ENCODE peak calls at places on chromosomes 2 and 18, in six cellular contexts. P is non-pigmented ciliary epithelial cell; C is stimulated activated CD4-positive, alpha-beta T cell treated with anti-CD3 and anti-CD28 coated beads, Interleukin-12 subunit alpha, Interleukin-12 subunit beta, amount 100 ng/mL, for 48 hours; V is GM18507; S is activated gamma-delta T cell treated with Interleukin-2 at 50 U/mL for 16 hours; K is stimulated activated CD8-positive, alpha-beta memory T cell treated with anti-CD3 and anti-CD28 coated beads, Interleukin-15, amount 100 ng/mL, for 24 hours. M is an unnamed sample.

GRCh38 chr2:170005702-170006101 is 172.2 kb upstream of the MYO3B start:
- DNase-seq in C (no peak), P (no peak), K (no peak), V (no peak), S (no peak), M (no peak)

GRCh38 chr18:47779381-47779780 is 151.1 kb downstream of the SMAD2 start:
- DNase-seq in S (no peak), P (no peak), V (no peak), C (no peak), K (no peak), M (no peak)

GRCh38 chr18:7096838-7097237 is 20.8 kb downstream of the LAMA1 start:
- DNase-seq in V (no peak), P (no peak), K (no peak), C (no peak), S (no peak), M (no peak)

GRCh38 chr18:28584726-28585125 is 407.8 kb upstream of the CDH2 start:
- DNase-seq in P (peak; percentile 72), V (no peak), K (no peak), S (no peak), C (no peak), M (no peak)

GRCh38 chr2:217314021-217314460 is 454.2 kb upstream of the TNP1 start:
- DNase-seq in S (no peak), V (no peak), K (no peak), P (no peak), C (no peak), M (no peak)

GRCh38 chr2:46248171-46248570 is 49.0 kb upstream of the EPAS1 start:
- DNase-seq in C (no peak), P (no peak), K (no peak), V (no peak), S (no peak), M (no peak)

GRCh38 chr2:144379891-144380311 is 140.0 kb downstream of the ZEB2 start:
- DNase-seq in C (no peak), S (no peak), V (no peak), P (no peak), K (no peak), M (no peak)

GRCh38 chr2:48482313-48482712 is 47.6 kb upstream of the STON1 start:
- DNase-seq in V (no peak), K (no peak), C (no peak), S (no peak), P (no peak), M (no peak)

GRCh38 chr2:6955523-6956136 is 38.4 kb downstream of the RNF144A start:
- DNase-seq in K (no peak), P (no peak), C (no peak), V (no peak), S (no peak), M (no peak)

GRCh38 chr2:134583997-134584520 is 134.7 kb downstream of the TMEM163 start:
- DNase-seq in S (no peak), C (no peak), P (no peak), V (no peak), K (no peak), M (no peak)

GRCh38 chr2:69122271-69122670 is 109.3 kb downstream of the ANTXR1 start:
- DNase-seq in S (no peak), C (no peak), V (no peak), K (no peak), P (peak; percentile 76), M (no peak)

GRCh38 chr2:27752551-27753237 is 18.8 kb upstream of the MRPL33 start:
- DNase-seq in C (no peak), V (no peak), S (no peak), K (no peak), P (no peak), M (peak; percentile 87)

GRCh38 chr2:102065675-102066252 is 74.0 kb downstream of the IL1R2 start:
- DNase-seq in K (no peak), V (no peak), C (no peak), S (no peak), P (no peak), M (peak; percentile 88)

GRCh38 chr2:41763091-41763490 is 284.7 kb upstream of the PKDCC start:
- DNase-seq in S (no peak), C (no peak), V (no peak), K (no peak), P (no peak), M (no peak)

GRCh38 chr18:79547413-79548076 is 132.1 kb upstream of the CTDP1 start:
- DNase-seq in P (no peak), S (no peak), K (no peak), C (no peak), V (no peak), M (no peak)

GRCh38 chr2:25369876-25370275 is 28.2 kb upstream of the DNMT3A start:
- DNase-seq in V (no peak), K (no peak), P (no peak), S (no peak), C (no peak), M (no peak)

GRCh38 chr2:100563407-100564247 is 834 bp downstream of the PDCL3 start:
- DNase-seq in C (no peak), K (no peak), V (no peak), P (no peak), S (no peak), M (no peak)

GRCh38 chr2:99555410-99555809 is 65.6 kb upstream of the REV1 start:
- DNase-seq in S (no peak), K (no peak), C (no peak), P (no peak), V (no peak), M (no peak)

GRCh38 chr2:39632871-39633270 is 32.8 kb upstream of the TMEM178A start:
- DNase-seq in P (peak; percentile 78), V (no peak), C (no peak), K (no peak), S (no peak), M (no peak)

GRCh38 chr2:235170016-235170415 is 218.2 kb downstream of the SH3BP4 start:
- DNase-seq in K (no peak), P (peak; percentile 14), C (no peak), V (no peak), S (no peak), M (no peak)

GRCh38 chr2:216539791-216540241 is 41.2 kb downstream of the RPL37A start:
- DNase-seq in S (no peak), K (no peak), V (no peak), P (no peak), C (no peak), M (no peak)

GRCh38 chr2:170409164-170409535 is 231.2 kb downstream of the MYO3B start:
- DNase-seq in K (peak; percentile 67), C (peak; percentile 44), S (peak; percentile 74), V (peak; percentile 7), P (peak; percentile 22), M (peak; percentile 71)

GRCh38 chr18:25921677-25922421 is 168.6 kb downstream of the SS18 start:
- DNase-seq in P (no peak), C (peak; percentile 14), K (no peak), V (peak; percentile 39), S (peak; percentile 14), M (peak; percentile 31)

GRCh38 chr2:160306985-160307384 is 106.9 kb upstream of the ITGB6 start:
- DNase-seq in C (no peak), V (no peak), S (no peak), K (no peak), P (no peak), M (no peak)

GRCh38 chr18:944440-944839 is 39.8 kb downstream of the ADCYAP1 start:
- DNase-seq in C (no peak), V (no peak), P (peak; percentile 35), S (no peak), K (no peak), M (no peak)

GRCh38 chr2:177324797-177325196 is 60.3 kb upstream of the NFE2L2 start:
- DNase-seq in P (no peak), C (no peak), S (no peak), K (no peak), V (no peak), M (no peak)

GRCh38 chr18:58996131-58996632 is 131.5 kb downstream of the ZNF532 start:
- DNase-seq in P (peak; percentile 70), K (no peak), S (no peak), V (no peak), C (no peak), M (no peak)

GRCh38 chr2:160666677-160667061 is 173.1 kb upstream of the RBMS1 start:
- DNase-seq in P (no peak), K (no peak), C (no peak), S (no peak), V (no peak), M (no peak)

GRCh38 chr18:22348521-22349316 is 69.0 kb downstream of the CTAGE1 start:
- DNase-seq in P (no peak), K (no peak), S (peak; percentile 29), V (no peak), C (no peak), M (no peak)

GRCh38 chr2:38720613-38721241 is 30.4 kb downstream of the SRSF7 start:
- DNase-seq in V (no peak), P (peak; percentile 95), K (no peak), C (no peak), S (no peak), M (no peak)

GRCh38 chr2:5530022-5530696 is 162.0 kb upstream of the SOX11 start:
- DNase-seq in K (no peak), V (no peak), C (no peak), P (no peak), S (no peak), M (no peak)